ENCODE peak calls at places on chromosomes 7 and 10, in four cellular contexts. Z is epithelial cell of proximal tubule; U is stimulated activated CD4-positive, alpha-beta T cell treated with anti-CD3 and anti-CD28 coated beads, Interleukin-15, amount 100 ng/mL, for 1 hour; C is SW480. E is an unnamed sample.

GRCh38 chr10:29643785-29644501 is 9.2 kb upstream of the SVIL start:
- DNase-seq in Z (no peak), U (no peak), C (no peak), E (no peak)

GRCh38 chr10:76675561-76675950 is 962.1 kb downstream of the KCNMA1 start:
- DNase-seq in Z (no peak), U (no peak), C (no peak), E (no peak)

GRCh38 chr10:59033622-59034021 is 142.8 kb upstream of the PHYHIPL start:
- DNase-seq in Z (no peak), U (no peak), C (no peak), E (no peak)

GRCh38 chr10:6920072-6921019 is 340.3 kb upstream of the PRKCQ start:
- DNase-seq in Z (peak), U (peak), C (peak), E (peak)

GRCh38 chr7:40192036-40192435 is 57.2 kb downstream of the SUGCT start:
- DNase-seq in Z (no peak), U (no peak), C (no peak), E (no peak)

GRCh38 chr7:129126314-129126713 is 18.2 kb upstream of the TSPAN33 start:
- DNase-seq in Z (no peak), U (no peak), C (no peak), E (no peak)

GRCh38 chr7:130930260-130930659 is 196.3 kb upstream of the KLF14 start:
- DNase-seq in Z (no peak), U (no peak), C (no peak), E (no peak)

GRCh38 chr10:7111574-7111973 is 299.3 kb downstream of the SFMBT2 start:
- DNase-seq in Z (no peak), U (no peak), C (no peak), E (no peak)

GRCh38 chr7:17444673-17445072 is 146.2 kb downstream of the AHR start:
- DNase-seq in Z (peak), U (no peak), C (no peak), E (peak)

GRCh38 chr10:132688580-132689420 is 97.1 kb downstream of the NKX6-2 start:
- DNase-seq in Z (no peak), U (no peak), C (no peak), E (no peak)

GRCh38 chr7:91264083-91264923 is at the start of gene FZD1:
- DNase-seq in Z (peak), U (no peak), C (peak), E (peak)

GRCh38 chr10:101660268-101660667 is 34.7 kb downstream of the FBXW4 start:
- DNase-seq in Z (no peak), U (no peak), C (peak), E (no peak)

GRCh38 chr7:131327049-131327625 is 539 bp upstream of the MKLN1 start:
- DNase-seq in Z (no peak), U (no peak), C (peak), E (peak)

GRCh38 chr10:80202934-80203834 is 2.2 kb downstream of the ANXA11 start:
- DNase-seq in Z (no peak), U (peak), C (peak), E (peak)

GRCh38 chr7:92722541-92722940 is 113.8 kb downstream of the CDK6 start:
- DNase-seq in Z (no peak), U (no peak), C (no peak), E (no peak)

E was measured in LoVo.